ENCODE peak calls at places on chromosomes 1 and 21, in eight cellular contexts. A, H, G, W, L, J, M and S are unnamed samples.

GRCh38 chr1:212979340-212980122 is 29.2 kb downstream of the VASH2 start:
- DNase-seq in J (no peak), G (no peak), L (no peak), A (peak; percentile 72), W (no peak), M (no peak), H (peak; percentile 94), S (peak; percentile 87)

GRCh38 chr1:59017501-59018231 is 233.8 kb upstream of the JUN start:
- DNase-seq in J (no peak), H (peak; percentile 37), W (no peak), L (no peak), G (peak; percentile 41), A (no peak), M (no peak), S (no peak)

GRCh38 chr1:58879464-58879863 is 95.6 kb upstream of the JUN start:
- DNase-seq in M (no peak), H (no peak), G (no peak), J (peak; percentile 64), L (no peak), W (no peak), A (no peak), S (no peak)

GRCh38 chr1:201539561-201540404 is 856 bp downstream of the NAV1 start:
- DNase-seq in G (peak; percentile 59), L (no peak), M (no peak), A (no peak), J (peak; percentile 58), H (no peak), W (no peak), S (no peak)

GRCh38 chr1:6497215-6497866 is 5.9 kb upstream of the PLEKHG5 start:
- DNase-seq in L (peak; percentile 16), M (peak; percentile 27), H (peak; percentile 35), W (peak; percentile 67), J (peak; percentile 29), A (peak; percentile 73), G (no peak), S (no peak)

GRCh38 chr1:197400522-197400902 is 132.5 kb downstream of the CRB1 start:
- DNase-seq in W (no peak), H (no peak), J (no peak), G (no peak), L (no peak), A (no peak), M (no peak), S (no peak)

GRCh38 chr1:157277281-157277680 is 139.1 kb upstream of the ETV3 start:
- DNase-seq in A (no peak), H (no peak), W (no peak), J (no peak), M (no peak), G (no peak), L (no peak), S (no peak)

GRCh38 chr21:43812139-43812821 is 22.9 kb downstream of the RRP1 start:
- DNase-seq in H (no peak), W (peak; percentile 82), J (peak; percentile 37), L (no peak), M (no peak), G (no peak), A (no peak), S (no peak)

GRCh38 chr1:12132078-12132477 is 34.7 kb upstream of the TNFRSF1B start:
- DNase-seq in J (peak; percentile 84), A (no peak), G (no peak), M (no peak), H (no peak), L (no peak), W (peak; percentile 81), S (no peak)

GRCh38 chr1:17437260-17438175 is 2.0 kb downstream of the RCC2 start:
- DNase-seq in J (no peak), L (peak; percentile 73), M (peak; percentile 55), A (peak; percentile 98), W (peak; percentile 66), H (peak; percentile 68), G (no peak), S (no peak)

GRCh38 chr1:70970407-70970806 is 77.2 kb downstream of the PTGER3 start:
- DNase-seq in M (no peak), L (peak; percentile 14), W (no peak), G (no peak), H (no peak), A (no peak), J (no peak), S (no peak)

GRCh38 chr1:225348400-225348799 is 79.4 kb downstream of the LBR start:
- DNase-seq in W (no peak), G (no peak), L (no peak), A (no peak), M (no peak), J (no peak), H (no peak), S (no peak)

GRCh38 chr1:225342695-225343094 is 85.1 kb downstream of the LBR start:
- DNase-seq in W (no peak), G (no peak), A (no peak), J (no peak), M (no peak), L (no peak), H (no peak), S (no peak)

GRCh38 chr1:225347123-225347683 is 80.6 kb downstream of the LBR start:
- DNase-seq in A (no peak), J (no peak), G (no peak), W (no peak), M (no peak), L (peak; percentile 4), H (peak; percentile 24), S (no peak)

GRCh38 chr1:225341642-225342041 is 86.2 kb downstream of the LBR start:
- DNase-seq in M (no peak), A (no peak), G (no peak), J (no peak), L (no peak), W (no peak), H (no peak), S (no peak)

GRCh38 chr1:225343618-225344017 is 84.2 kb downstream of the LBR start:
- DNase-seq in G (no peak), M (no peak), W (peak; percentile 32), L (peak; percentile 37), J (peak; percentile 1), H (peak; percentile 7), A (no peak), S (no peak)
- TF ChIP-seq CTCF in G (peak; percentile 24), M (peak; percentile 25), W (peak; percentile 61), L (peak; percentile 81), J (peak; percentile 32), H (peak; percentile 10), A (no peak), S (no peak)

DNA sequence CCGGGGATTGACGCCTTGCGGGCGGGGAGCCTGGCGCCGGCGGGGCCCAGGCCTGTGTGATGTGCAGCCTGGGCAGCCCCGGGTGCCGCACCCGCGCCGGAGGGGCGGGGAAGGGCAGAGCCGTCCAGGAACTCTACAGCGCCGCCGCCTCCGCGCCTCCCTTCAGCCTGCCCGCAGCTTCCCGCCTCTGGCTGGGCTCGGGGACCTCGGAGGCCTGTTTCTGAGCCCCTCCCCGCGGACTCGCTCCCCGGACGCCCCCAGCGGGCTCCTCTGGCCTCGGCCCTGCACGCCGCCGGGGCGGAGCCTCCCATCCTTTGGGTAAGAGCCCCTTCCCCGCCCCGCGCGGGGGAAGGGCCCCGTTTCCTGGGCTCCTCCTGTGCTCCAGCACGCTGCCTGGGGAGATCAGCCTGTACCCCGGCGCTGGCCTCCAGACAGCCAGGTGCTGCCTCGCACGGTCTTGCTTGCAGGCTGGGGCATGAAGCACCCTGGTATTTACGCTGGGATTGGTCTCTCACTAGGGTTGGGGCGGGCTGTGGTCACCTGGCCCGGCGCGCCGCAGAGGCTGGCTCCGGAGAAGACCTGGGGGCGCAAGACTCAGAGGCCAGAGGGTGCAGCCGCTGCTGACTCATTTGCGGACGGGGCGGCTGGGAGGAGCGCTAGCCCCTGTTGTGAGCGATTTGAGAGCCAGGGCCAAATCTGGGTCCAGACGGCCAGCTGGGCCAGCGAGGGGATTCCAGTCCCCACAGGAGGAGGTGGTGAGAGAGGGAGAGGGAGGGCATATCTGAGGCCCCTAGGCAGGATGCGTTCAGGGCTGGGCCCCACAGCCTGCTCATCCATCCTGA is 5.7 kb upstream of the ACOT11 start:
- DNase-seq in M (peak; percentile 25), H (peak; percentile 65), G (peak; percentile 14), A (peak; percentile 70), J (peak; percentile 40), L (peak; percentile 42), W (peak; percentile 95), S (no peak)
- TF ChIP-seq CTCF in M (peak; percentile 15), H (no peak), G (no peak), A (no peak), J (no peak), L (peak; percentile 22), W (peak; percentile 31), S (no peak)

GRCh38 chr1:222794656-222795474 is 20.0 kb upstream of the DISP1 start:
- DNase-seq in G (no peak), J (peak; percentile 5), W (no peak), M (no peak), H (no peak), L (no peak), A (no peak), S (no peak)
- TF ChIP-seq CTCF in G (peak; percentile 32), J (no peak), W (no peak), M (peak; percentile 51), H (no peak), L (no peak), A (no peak), S (no peak)

GRCh38 chr21:42187976-42188653 is 30.8 kb upstream of the ABCG1 start:
- DNase-seq in G (no peak), A (peak; percentile 87), J (peak; percentile 29), W (no peak), L (peak; percentile 96), H (peak; percentile 94), M (peak; percentile 87), S (peak; percentile 92)
- TF ChIP-seq CTCF in G (no peak), A (no peak), J (no peak), W (no peak), L (no peak), H (no peak), M (no peak), S (no peak)

DNA sequence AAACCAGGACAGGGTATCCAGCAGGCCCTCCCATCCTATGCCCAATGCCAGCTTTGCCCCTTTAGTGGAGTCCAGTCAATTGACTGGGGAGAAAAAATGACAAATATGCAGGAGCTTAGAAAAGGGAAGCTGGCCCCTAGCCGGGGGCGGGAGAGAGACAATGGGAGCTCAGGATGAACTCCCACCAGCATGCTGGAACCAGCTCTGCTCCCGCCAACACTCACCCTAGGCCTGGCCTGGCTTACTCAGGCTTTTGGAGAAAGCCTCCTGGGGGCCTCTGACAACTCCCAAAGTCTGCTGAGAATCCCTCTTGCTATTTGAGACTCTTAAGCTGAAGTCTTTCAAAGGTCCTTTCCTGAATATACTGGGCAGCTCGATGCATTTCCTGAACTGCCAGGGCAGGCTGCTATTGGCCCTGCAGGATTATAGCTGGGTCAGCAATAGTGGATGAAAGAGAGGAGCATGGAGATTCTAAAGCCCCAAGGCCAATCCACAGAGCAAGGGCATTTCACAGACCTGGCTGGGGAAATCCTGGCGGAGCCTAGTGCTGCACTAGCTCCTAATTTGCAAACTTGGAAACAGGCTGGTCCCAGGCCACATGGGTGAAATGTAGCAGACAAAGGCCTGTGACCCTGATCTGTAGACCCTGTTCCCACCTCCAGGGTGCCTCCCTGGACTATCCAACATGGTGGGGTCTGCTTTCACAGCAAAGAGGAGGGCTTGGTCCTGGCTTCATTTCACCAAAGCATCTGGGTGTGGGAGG is 35.7 kb upstream of the CLSTN1 start:
- DNase-seq in M (no peak), G (no peak), H (no peak), A (no peak), W (no peak), J (no peak), L (no peak), S (no peak)
- TF ChIP-seq CTCF in M (no peak), G (no peak), H (no peak), A (no peak), W (no peak), J (no peak), L (no peak), S (no peak)